ENCODE peak calls at places on chromosomes 6 and 20, in ten cellular contexts. One of them, this sample, is unnamed.

GRCh38 chr6:2157441-2158127 is 87.8 kb downstream of the GMDS start:
- DNase-seq in AG04450: peak
- DNase-seq in IMR-90: peak
- DNase-seq in GM23338: no peak
- DNase-seq in thoracic aorta: no peak
- DNase-seq in Jurkat, Clone E6-1: peak
- DNase-seq in pancreas: no peak
- DNase-seq in psoas muscle: no peak
- DNase-seq in ovary: no peak
- DNase-seq in right lobe of liver: no peak
- DNase-seq in this sample: no peak

GRCh38 chr20:4472906-4473305 is 248.8 kb upstream of the PRND start:
- DNase-seq in AG04450: no peak
- DNase-seq in IMR-90: no peak
- DNase-seq in GM23338: no peak
- DNase-seq in thoracic aorta: no peak
- DNase-seq in Jurkat, Clone E6-1: no peak
- DNase-seq in pancreas: no peak
- DNase-seq in psoas muscle: no peak
- DNase-seq in ovary: no peak
- DNase-seq in right lobe of liver: no peak
- DNase-seq in this sample: no peak

GRCh38 chr6:116779569-116780164 is 14.1 kb upstream of the FAM162B start:
- DNase-seq in AG04450: no peak
- DNase-seq in IMR-90: peak
- DNase-seq in GM23338: peak
- DNase-seq in thoracic aorta: no peak
- DNase-seq in Jurkat, Clone E6-1: peak
- DNase-seq in pancreas: no peak
- DNase-seq in psoas muscle: no peak
- DNase-seq in ovary: no peak
- DNase-seq in right lobe of liver: no peak
- DNase-seq in this sample: no peak

GRCh38 chr6:75602164-75602896 is 650 bp downstream of the SENP6 start:
- DNase-seq in AG04450: no peak
- DNase-seq in IMR-90: peak
- DNase-seq in GM23338: peak
- DNase-seq in thoracic aorta: no peak
- DNase-seq in Jurkat, Clone E6-1: peak
- DNase-seq in pancreas: peak
- DNase-seq in psoas muscle: peak
- DNase-seq in ovary: peak
- DNase-seq in right lobe of liver: peak
- DNase-seq in this sample: peak

GRCh38 chr20:62943396-62943795 is 5.4 kb downstream of the GID8 start:
- DNase-seq in AG04450: no peak
- DNase-seq in IMR-90: no peak
- DNase-seq in GM23338: no peak
- DNase-seq in thoracic aorta: no peak
- DNase-seq in Jurkat, Clone E6-1: no peak
- DNase-seq in pancreas: no peak
- DNase-seq in psoas muscle: no peak
- DNase-seq in ovary: peak
- DNase-seq in right lobe of liver: no peak
- DNase-seq in this sample: no peak

GRCh38 chr6:54579011-54579410 is 267.6 kb upstream of the FAM83B start:
- DNase-seq in AG04450: no peak
- DNase-seq in IMR-90: no peak
- DNase-seq in GM23338: peak
- DNase-seq in thoracic aorta: no peak
- DNase-seq in Jurkat, Clone E6-1: no peak
- DNase-seq in pancreas: no peak
- DNase-seq in psoas muscle: no peak
- DNase-seq in ovary: no peak
- DNase-seq in right lobe of liver: no peak
- DNase-seq in this sample: no peak

GRCh38 chr6:9007062-9007461 is 571.7 kb upstream of the SLC35B3 start:
- DNase-seq in AG04450: no peak
- DNase-seq in IMR-90: no peak
- DNase-seq in GM23338: no peak
- DNase-seq in thoracic aorta: no peak
- DNase-seq in Jurkat, Clone E6-1: no peak
- DNase-seq in pancreas: no peak
- DNase-seq in psoas muscle: no peak
- DNase-seq in ovary: no peak
- DNase-seq in right lobe of liver: no peak
- DNase-seq in this sample: no peak

GRCh38 chr20:7770578-7770977 is 169.7 kb downstream of the HAO1 start:
- DNase-seq in AG04450: no peak
- DNase-seq in IMR-90: no peak
- DNase-seq in GM23338: no peak
- DNase-seq in thoracic aorta: no peak
- DNase-seq in Jurkat, Clone E6-1: peak
- DNase-seq in pancreas: no peak
- DNase-seq in psoas muscle: no peak
- DNase-seq in ovary: no peak
- DNase-seq in right lobe of liver: no peak
- DNase-seq in this sample: no peak

GRCh38 chr6:2810092-2810671 is 31.5 kb downstream of the SERPINB1 start:
- DNase-seq in AG04450: no peak
- DNase-seq in IMR-90: peak
- DNase-seq in GM23338: no peak
- DNase-seq in thoracic aorta: no peak
- DNase-seq in Jurkat, Clone E6-1: no peak
- DNase-seq in pancreas: peak
- DNase-seq in psoas muscle: no peak
- DNase-seq in ovary: no peak
- DNase-seq in right lobe of liver: no peak
- DNase-seq in this sample: no peak

GRCh38 chr20:63574156-63574828 is at the start of gene HELZ2:
- DNase-seq in AG04450: no peak
- DNase-seq in IMR-90: peak
- DNase-seq in GM23338: peak
- DNase-seq in thoracic aorta: no peak
- DNase-seq in Jurkat, Clone E6-1: peak
- DNase-seq in pancreas: peak
- DNase-seq in psoas muscle: peak
- DNase-seq in ovary: peak
- DNase-seq in right lobe of liver: peak
- DNase-seq in this sample: peak

GRCh38 chr6:105458552-105458951 is 55.7 kb upstream of the PREP start:
- DNase-seq in AG04450: no peak
- DNase-seq in IMR-90: no peak
- DNase-seq in GM23338: no peak
- DNase-seq in thoracic aorta: no peak
- DNase-seq in Jurkat, Clone E6-1: no peak
- DNase-seq in pancreas: no peak
- DNase-seq in psoas muscle: no peak
- DNase-seq in ovary: no peak
- DNase-seq in right lobe of liver: no peak
- DNase-seq in this sample: no peak

GRCh38 chr20:1438361-1438760 is 28.3 kb downstream of the NSFL1C start:
- DNase-seq in AG04450: no peak
- DNase-seq in IMR-90: no peak
- DNase-seq in GM23338: no peak
- DNase-seq in thoracic aorta: no peak
- DNase-seq in Jurkat, Clone E6-1: no peak
- DNase-seq in pancreas: no peak
- DNase-seq in psoas muscle: no peak
- DNase-seq in ovary: no peak
- DNase-seq in right lobe of liver: no peak
- DNase-seq in this sample: no peak

GRCh38 chr6:161215193-161215592 is 58.7 kb downstream of the AGPAT4 start:
- DNase-seq in AG04450: peak
- DNase-seq in IMR-90: peak
- DNase-seq in GM23338: no peak
- DNase-seq in thoracic aorta: no peak
- DNase-seq in Jurkat, Clone E6-1: no peak
- DNase-seq in pancreas: no peak
- DNase-seq in psoas muscle: no peak
- DNase-seq in ovary: no peak
- DNase-seq in right lobe of liver: no peak
- DNase-seq in this sample: no peak

GRCh38 chr6:89669002-89669401 is 30.5 kb upstream of the LYRM2 start:
- DNase-seq in AG04450: no peak
- DNase-seq in IMR-90: peak
- DNase-seq in GM23338: no peak
- DNase-seq in thoracic aorta: no peak
- DNase-seq in Jurkat, Clone E6-1: no peak
- DNase-seq in pancreas: no peak
- DNase-seq in psoas muscle: no peak
- DNase-seq in ovary: peak
- DNase-seq in right lobe of liver: no peak
- DNase-seq in this sample: no peak

GRCh38 chr6:142946181-142946923 is 1.4 kb upstream of the HIVEP2 start:
- DNase-seq in AG04450: peak
- DNase-seq in IMR-90: peak
- DNase-seq in GM23338: peak
- DNase-seq in thoracic aorta: peak
- DNase-seq in Jurkat, Clone E6-1: peak
- DNase-seq in pancreas: peak
- DNase-seq in psoas muscle: peak
- DNase-seq in ovary: peak
- DNase-seq in right lobe of liver: peak
- DNase-seq in this sample: peak

GRCh38 chr6:10511477-10511876 is 9.7 kb upstream of the GCNT2 start:
- DNase-seq in AG04450: no peak
- DNase-seq in IMR-90: no peak
- DNase-seq in GM23338: no peak
- DNase-seq in thoracic aorta: no peak
- DNase-seq in Jurkat, Clone E6-1: no peak
- DNase-seq in pancreas: no peak
- DNase-seq in psoas muscle: no peak
- DNase-seq in ovary: no peak
- DNase-seq in right lobe of liver: no peak
- DNase-seq in this sample: no peak

GRCh38 chr6:108361312-108361932 is 66.6 kb downstream of the AFG1L start:
- DNase-seq in AG04450: no peak
- DNase-seq in IMR-90: peak
- DNase-seq in GM23338: no peak
- DNase-seq in thoracic aorta: no peak
- DNase-seq in Jurkat, Clone E6-1: no peak
- DNase-seq in pancreas: no peak
- DNase-seq in psoas muscle: no peak
- DNase-seq in ovary: no peak
- DNase-seq in right lobe of liver: no peak
- DNase-seq in this sample: no peak

DNA sequence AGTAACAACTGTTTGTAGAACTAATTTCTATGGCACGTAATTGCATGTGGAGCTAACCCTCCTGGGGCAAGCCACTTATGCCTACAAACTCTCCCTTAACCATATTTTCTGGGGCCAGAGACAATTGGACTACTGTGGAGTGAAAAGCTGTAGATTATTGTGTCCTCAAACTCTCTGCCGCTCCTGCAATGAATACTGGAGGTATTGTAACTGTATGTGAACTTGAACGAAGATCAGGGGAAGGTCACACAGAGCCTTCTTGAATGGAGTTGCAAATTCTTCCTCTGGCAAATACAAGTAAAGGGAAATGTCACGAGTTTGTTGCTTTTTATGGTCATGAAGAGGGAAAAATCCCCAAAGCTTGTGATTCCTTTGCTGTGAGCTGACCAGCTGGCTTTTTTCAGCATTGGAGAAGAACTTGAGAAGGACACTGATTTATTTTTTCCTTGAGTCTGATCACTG is 18.2 kb downstream of the AKAP12 start:
- DNase-seq in AG04450: no peak
- DNase-seq in IMR-90: peak
- DNase-seq in GM23338: no peak
- DNase-seq in thoracic aorta: no peak
- DNase-seq in Jurkat, Clone E6-1: no peak
- DNase-seq in pancreas: no peak
- DNase-seq in psoas muscle: no peak
- DNase-seq in ovary: no peak
- DNase-seq in right lobe of liver: no peak
- DNase-seq in this sample: no peak
- H3K4me3 ChIP-seq in AG04450: no peak
- H3K4me3 ChIP-seq in IMR-90: no peak
- H3K4me3 ChIP-seq in GM23338: no peak
- H3K4me3 ChIP-seq in thoracic aorta: no peak
- H3K4me3 ChIP-seq in Jurkat, Clone E6-1: no peak
- H3K4me3 ChIP-seq in pancreas: no peak
- H3K4me3 ChIP-seq in psoas muscle: no peak
- H3K4me3 ChIP-seq in ovary: no peak
- H3K4me3 ChIP-seq in right lobe of liver: no peak
- H3K4me3 ChIP-seq in this sample: no peak

GRCh38 chr6:7673063-7673536 is 52.8 kb upstream of the BMP6 start:
- DNase-seq in AG04450: no peak
- DNase-seq in IMR-90: peak
- DNase-seq in GM23338: peak
- DNase-seq in thoracic aorta: no peak
- DNase-seq in Jurkat, Clone E6-1: no peak
- DNase-seq in pancreas: peak
- DNase-seq in psoas muscle: peak
- DNase-seq in ovary: peak
- DNase-seq in right lobe of liver: no peak
- DNase-seq in this sample: peak
- H3K4me3 ChIP-seq in AG04450: peak
- H3K4me3 ChIP-seq in IMR-90: no peak
- H3K4me3 ChIP-seq in GM23338: peak
- H3K4me3 ChIP-seq in thoracic aorta: peak
- H3K4me3 ChIP-seq in Jurkat, Clone E6-1: no peak
- H3K4me3 ChIP-seq in pancreas: no peak
- H3K4me3 ChIP-seq in psoas muscle: peak
- H3K4me3 ChIP-seq in ovary: peak
- H3K4me3 ChIP-seq in right lobe of liver: no peak
- H3K4me3 ChIP-seq in this sample: no peak

GRCh38 chr6:13924146-13924948 is 405 bp upstream of the RNF182 start:
- DNase-seq in AG04450: no peak
- DNase-seq in IMR-90: peak
- DNase-seq in GM23338: peak
- DNase-seq in thoracic aorta: no peak
- DNase-seq in Jurkat, Clone E6-1: peak
- DNase-seq in pancreas: peak
- DNase-seq in psoas muscle: peak
- DNase-seq in ovary: peak
- DNase-seq in right lobe of liver: peak
- DNase-seq in this sample: no peak
- H3K4me3 ChIP-seq in AG04450: peak
- H3K4me3 ChIP-seq in IMR-90: peak
- H3K4me3 ChIP-seq in GM23338: peak
- H3K4me3 ChIP-seq in thoracic aorta: peak
- H3K4me3 ChIP-seq in Jurkat, Clone E6-1: peak
- H3K4me3 ChIP-seq in pancreas: peak
- H3K4me3 ChIP-seq in psoas muscle: peak
- H3K4me3 ChIP-seq in ovary: peak
- H3K4me3 ChIP-seq in right lobe of liver: no peak
- H3K4me3 ChIP-seq in this sample: no peak

DNA sequence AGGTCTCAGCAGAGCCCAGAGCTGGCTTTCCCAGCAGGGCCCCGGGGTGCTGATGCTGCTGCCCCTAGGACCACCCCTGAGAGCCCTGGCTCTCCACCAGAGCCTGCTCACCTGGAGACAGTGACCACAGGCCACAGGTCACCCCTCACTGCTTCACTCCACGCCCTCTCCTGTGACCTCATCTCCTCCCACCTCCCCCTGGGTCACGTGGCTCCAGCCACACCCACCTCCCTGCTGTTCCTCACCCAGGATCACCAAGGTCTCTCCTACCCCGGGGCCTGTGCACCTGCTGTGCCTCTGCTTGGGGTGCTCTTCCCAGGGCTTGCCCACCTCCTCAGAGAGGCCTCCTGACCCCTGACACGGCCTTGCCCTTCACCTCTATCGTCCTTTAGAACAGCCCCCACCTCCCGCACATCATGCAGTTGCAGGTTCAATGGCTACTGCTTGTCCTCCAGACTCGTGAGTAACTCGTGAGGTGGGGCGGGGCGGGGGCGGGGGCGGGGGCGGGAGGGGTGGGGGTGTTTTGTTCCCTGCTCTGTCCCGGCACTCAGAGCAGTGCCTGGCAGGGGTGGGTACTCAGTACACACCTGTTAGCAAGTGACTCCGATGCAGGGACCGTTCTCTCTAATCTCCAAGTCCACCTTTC is 468.0 kb downstream of the PREX1 start:
- DNase-seq in AG04450: no peak
- DNase-seq in IMR-90: no peak
- DNase-seq in GM23338: no peak
- DNase-seq in thoracic aorta: no peak
- DNase-seq in Jurkat, Clone E6-1: no peak
- DNase-seq in pancreas: no peak
- DNase-seq in psoas muscle: no peak
- DNase-seq in ovary: no peak
- DNase-seq in right lobe of liver: no peak
- DNase-seq in this sample: no peak
- H3K4me3 ChIP-seq in AG04450: no peak
- H3K4me3 ChIP-seq in IMR-90: no peak
- H3K4me3 ChIP-seq in GM23338: no peak
- H3K4me3 ChIP-seq in thoracic aorta: no peak
- H3K4me3 ChIP-seq in Jurkat, Clone E6-1: no peak
- H3K4me3 ChIP-seq in pancreas: no peak
- H3K4me3 ChIP-seq in psoas muscle: no peak
- H3K4me3 ChIP-seq in ovary: no peak
- H3K4me3 ChIP-seq in right lobe of liver: no peak
- H3K4me3 ChIP-seq in this sample: no peak

This sample was measured in lower leg skin.